ENCODE peak calls at places on chromosome 18, in eight cellular contexts. C is neural progenitor cell, J is sigmoid colon, X is breast epithelium, V is cardiac fibroblast, L is ovary, E is fibroblast of lung, R is heart left ventricle. T is an unnamed sample.

GRCh38 chr18:72104851-72105250 is 439.3 kb downstream of the CBLN2 start:
- DNase-seq in C (no peak), J (no peak), X (no peak), V (no peak), L (no peak), E (peak), R (no peak), T (no peak)

GRCh38 chr18:49174478-49174877 is 223.7 kb upstream of the SMAD7 start:
- DNase-seq in C (no peak), J (no peak), X (no peak), V (peak), L (no peak), E (peak), R (no peak), T (peak)

GRCh38 chr18:57466307-57466706 is 31.1 kb downstream of the ONECUT2 start:
- DNase-seq in C (no peak), J (no peak), X (no peak), V (peak), L (no peak), E (no peak), R (no peak), T (no peak)

GRCh38 chr18:42931501-42931900 is 184.0 kb downstream of the RIT2 start:
- DNase-seq in C (no peak), J (no peak), X (no peak), V (peak), L (no peak), E (peak), R (no peak), T (peak)

GRCh38 chr18:78448106-78448505 is 531.5 kb upstream of the SALL3 start:
- DNase-seq in C (no peak), J (no peak), X (no peak), V (no peak), L (no peak), E (no peak), R (no peak), T (no peak)

GRCh38 chr18:62883937-62884735 is 168.8 kb downstream of the PHLPP1 start:
- DNase-seq in C (no peak), J (no peak), X (no peak), V (no peak), L (no peak), E (no peak), R (no peak), T (no peak)

GRCh38 chr18:72868666-72869661 is 1.2 kb upstream of the NETO1 start:
- DNase-seq in C (peak), J (no peak), X (no peak), V (no peak), L (no peak), E (no peak), R (no peak), T (peak)

GRCh38 chr18:37385846-37386435 is 179.7 kb downstream of the CELF4 start:
- DNase-seq in C (peak), J (no peak), X (no peak), V (peak), L (no peak), E (peak), R (no peak), T (peak)

GRCh38 chr18:692841-693240 is 19.6 kb downstream of the ENOSF1 start:
- DNase-seq in C (no peak), J (no peak), X (no peak), V (no peak), L (peak), E (no peak), R (no peak), T (no peak)

GRCh38 chr18:76686737-76687231 is 135.6 kb upstream of the ZNF236 start:
- DNase-seq in C (peak), J (peak), X (peak), V (peak), L (peak), E (peak), R (peak), T (peak)

GRCh38 chr18:3869848-3870247 is 419.9 kb downstream of the TGIF1 start:
- DNase-seq in C (peak), J (no peak), X (no peak), V (peak), L (no peak), E (peak), R (no peak), T (peak)

GRCh38 chr18:41870191-41870590 is 84.8 kb upstream of the PIK3C3 start:
- DNase-seq in C (no peak), J (no peak), X (no peak), V (no peak), L (no peak), E (no peak), R (no peak), T (no peak)

GRCh38 chr18:47899107-47899840 is 31.2 kb downstream of the SMAD2 start:
- DNase-seq in C (peak), J (no peak), X (no peak), V (no peak), L (no peak), E (no peak), R (no peak), T (no peak)

GRCh38 chr18:47901624-47902362 is 28.7 kb downstream of the SMAD2 start:
- DNase-seq in C (no peak), J (no peak), X (no peak), V (no peak), L (no peak), E (no peak), R (no peak), T (no peak)

GRCh38 chr18:47898055-47898454 is 32.4 kb downstream of the SMAD2 start:
- DNase-seq in C (no peak), J (no peak), X (no peak), V (no peak), L (no peak), E (no peak), R (no peak), T (no peak)

GRCh38 chr18:47895565-47896250 is 34.8 kb downstream of the SMAD2 start:
- DNase-seq in C (no peak), J (no peak), X (no peak), V (no peak), L (no peak), E (no peak), R (no peak), T (no peak)

GRCh38 chr18:47898696-47899095 is 31.8 kb downstream of the SMAD2 start:
- DNase-seq in C (no peak), J (no peak), X (no peak), V (peak), L (no peak), E (no peak), R (no peak), T (no peak)
- H3K4me3 ChIP-seq in C (no peak), J (no peak), X (no peak), V (no peak), L (no peak), E (no peak), R (no peak), T (no peak)

GRCh38 chr18:7601249-7601620 is 34.1 kb downstream of the PTPRM start:
- DNase-seq in C (no peak), J (no peak), X (no peak), V (peak), L (no peak), E (no peak), R (no peak), T (peak)
- TF ChIP-seq CTCF in C (peak), J (no peak), X (no peak), V (peak), L (no peak), E (no peak), R (peak), T (peak)

GRCh38 chr18:14748496-14748895 is 524 bp downstream of the ANKRD30B start:
- DNase-seq in C (no peak), J (no peak), X (no peak), V (no peak), L (no peak), E (no peak), R (no peak), T (no peak)
- H3K4me3 ChIP-seq in C (no peak), J (no peak), X (no peak), V (no peak), L (no peak), E (no peak), R (no peak), T (peak)

GRCh38 chr18:44901283-44901682 is 220.6 kb downstream of the SETBP1 start:
- DNase-seq in C (no peak), J (no peak), X (no peak), V (no peak), L (no peak), E (no peak), R (no peak), T (no peak)
- TF ChIP-seq CTCF in C (peak), J (no peak), X (no peak), V (peak), L (no peak), E (peak), R (no peak), T (peak)

GRCh38 chr18:23575309-23575651 is 11.0 kb downstream of the NPC1 start:
- DNase-seq in C (no peak), J (no peak), X (no peak), V (no peak), L (no peak), E (no peak), R (no peak), T (no peak)

GRCh38 chr18:23573020-23573419 is 13.3 kb downstream of the NPC1 start:
- DNase-seq in C (no peak), J (no peak), X (no peak), V (no peak), L (no peak), E (no peak), R (no peak), T (no peak)

GRCh38 chr18:23573948-23574431 is 12.3 kb downstream of the NPC1 start:
- DNase-seq in C (no peak), J (no peak), X (no peak), V (peak), L (no peak), E (peak), R (no peak), T (peak)

GRCh38 chr18:23572570-23572969 is 13.7 kb downstream of the NPC1 start:
- DNase-seq in C (no peak), J (no peak), X (no peak), V (no peak), L (no peak), E (no peak), R (no peak), T (no peak)

DNA sequence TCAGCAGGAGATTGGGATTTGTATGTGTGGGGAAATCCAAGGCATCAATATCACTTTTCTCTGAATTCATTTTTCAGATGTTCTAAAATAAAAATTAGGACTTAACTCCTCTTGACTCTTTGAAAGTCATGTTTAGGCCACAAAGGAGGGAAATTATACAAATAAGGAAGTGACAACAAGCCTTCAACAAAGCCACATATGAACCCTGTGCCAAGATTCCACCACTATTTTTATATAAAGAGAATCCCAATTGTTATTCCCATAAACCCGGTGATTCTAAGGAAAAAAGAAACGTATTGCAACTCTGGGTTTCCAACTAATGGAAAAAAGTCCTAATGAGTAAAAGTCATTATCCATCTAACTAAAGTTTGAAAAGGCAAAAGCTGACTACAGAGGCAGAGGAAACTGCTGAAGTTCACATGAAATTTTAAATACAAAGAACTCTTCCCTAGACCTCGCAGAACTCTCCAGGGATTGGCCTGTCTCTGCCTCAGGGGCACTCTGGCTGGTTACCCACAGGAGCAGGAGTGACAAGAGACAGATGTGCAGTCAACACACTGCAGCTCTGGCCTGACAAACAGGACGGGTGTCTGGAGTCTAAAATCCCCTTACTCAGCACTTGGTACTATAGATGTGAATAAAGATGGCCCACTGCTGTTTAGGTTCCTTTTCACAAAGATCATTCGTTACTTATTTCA is 11.5 kb downstream of the NPC1 start:
- DNase-seq in C (no peak), J (no peak), X (no peak), V (no peak), L (no peak), E (no peak), R (no peak), T (no peak)
- H3K4me3 ChIP-seq in C (no peak), J (no peak), X (no peak), V (no peak), L (no peak), E (no peak), R (no peak), T (no peak)

DNA sequence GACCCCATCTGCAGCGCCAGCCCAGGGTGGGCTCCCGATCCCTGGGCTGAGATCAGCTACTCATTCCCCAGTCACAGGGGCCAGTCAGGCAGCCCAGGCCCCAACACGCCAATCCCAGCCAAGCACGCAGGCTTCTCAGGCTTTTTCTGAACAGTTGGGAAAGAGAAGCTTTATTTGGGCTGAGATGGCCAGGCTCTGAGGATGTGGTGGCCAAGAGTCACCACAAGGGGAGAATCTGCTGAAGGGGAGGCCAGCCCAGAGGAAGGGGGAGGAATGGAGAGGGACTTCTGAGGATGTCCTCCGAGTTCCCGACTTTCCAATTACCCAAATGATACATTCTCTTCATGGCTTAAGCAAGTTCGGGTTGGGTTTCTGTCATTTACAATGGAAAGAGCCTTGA is 2.8 kb upstream of the DIPK1C start:
- DNase-seq in C (peak), J (no peak), X (no peak), V (no peak), L (no peak), E (no peak), R (no peak), T (no peak)
- TF ChIP-seq CTCF in C (peak), J (peak), X (no peak), V (peak), L (no peak), E (peak), R (peak), T (peak)

GRCh38 chr18:13611058-13611615 is 115.2 kb downstream of the FAM210A start:
- DNase-seq in C (peak), J (peak), X (no peak), V (peak), L (no peak), E (peak), R (peak), T (peak)

GRCh38 chr18:13612111-13612997 is 114.0 kb downstream of the FAM210A start:
- DNase-seq in C (no peak), J (peak), X (no peak), V (peak), L (no peak), E (no peak), R (no peak), T (no peak)

GRCh38 chr18:13610517-13610916 is 115.8 kb downstream of the FAM210A start:
- DNase-seq in C (no peak), J (peak), X (no peak), V (no peak), L (no peak), E (no peak), R (no peak), T (no peak)

GRCh38 chr18:13613099-13613498 is 113.3 kb downstream of the FAM210A start:
- DNase-seq in C (no peak), J (no peak), X (no peak), V (no peak), L (no peak), E (no peak), R (no peak), T (no peak)

GRCh38 chr18:13611616-13612110 is 114.7 kb downstream of the FAM210A start:
- DNase-seq in C (no peak), J (peak), X (no peak), V (peak), L (peak), E (peak), R (peak), T (peak)
- H3K4me3 ChIP-seq in C (peak), J (peak), X (peak), V (peak), L (peak), E (peak), R (no peak), T (peak)

DNA sequence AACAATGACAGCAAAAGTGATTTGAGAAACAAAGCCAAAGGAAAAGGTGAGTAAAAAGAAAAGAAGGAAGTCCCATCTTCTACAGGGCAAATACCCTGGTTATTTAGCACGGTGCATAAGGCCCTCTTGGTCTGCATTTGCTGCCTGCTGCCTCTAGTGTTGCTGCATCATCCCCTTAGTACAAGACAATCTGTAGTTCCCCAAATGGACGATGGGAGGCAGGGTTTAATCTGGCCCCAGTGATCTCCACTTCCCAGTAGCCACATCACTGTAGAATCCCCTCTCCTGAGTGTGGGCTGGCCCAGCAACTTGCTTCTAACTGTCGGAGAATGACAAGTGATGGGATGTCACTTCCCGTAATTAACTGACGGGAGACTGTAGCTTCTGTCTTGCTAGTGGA is 85.1 kb downstream of the CTAGE1 start:
- DNase-seq in C (peak), J (no peak), X (no peak), V (no peak), L (no peak), E (no peak), R (no peak), T (no peak)
- TF ChIP-seq CTCF in C (peak), J (no peak), X (no peak), V (no peak), L (no peak), E (no peak), R (no peak), T (no peak)

GRCh38 chr18:55403555-55403954 is 184.4 kb downstream of the TCF4 start:
- DNase-seq in C (no peak), J (no peak), X (no peak), V (no peak), L (no peak), E (peak), R (no peak), T (no peak)

GRCh38 chr18:55402731-55403405 is 185.1 kb downstream of the TCF4 start:
- DNase-seq in C (no peak), J (no peak), X (no peak), V (peak), L (no peak), E (peak), R (no peak), T (peak)

GRCh38 chr18:55401638-55402191 is 186.3 kb downstream of the TCF4 start:
- DNase-seq in C (peak), J (peak), X (no peak), V (peak), L (peak), E (peak), R (peak), T (peak)

GRCh38 chr18:55400590-55401274 is 187.3 kb downstream of the TCF4 start:
- DNase-seq in C (no peak), J (no peak), X (no peak), V (peak), L (no peak), E (peak), R (no peak), T (peak)

DNA sequence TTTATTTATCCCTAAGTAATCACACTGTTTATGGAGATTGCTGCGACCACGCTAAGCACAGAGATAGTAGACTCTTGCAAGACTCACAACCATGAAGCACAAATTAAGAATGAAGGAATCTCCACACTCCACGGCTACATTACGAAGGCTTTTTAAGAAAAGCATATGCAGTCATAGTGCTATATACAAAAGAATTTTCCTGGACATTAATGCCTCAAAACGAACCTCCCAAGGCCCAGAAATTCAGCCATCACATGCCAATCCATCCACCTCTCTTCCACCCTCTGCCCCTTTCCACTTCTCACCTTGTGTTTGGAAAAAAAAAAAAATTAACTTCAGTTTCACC is 186.7 kb downstream of the TCF4 start:
- DNase-seq in C (no peak), J (no peak), X (no peak), V (no peak), L (no peak), E (peak), R (no peak), T (peak)
- H3K4me3 ChIP-seq in C (no peak), J (peak), X (peak), V (peak), L (peak), E (peak), R (no peak), T (peak)